ENCODE peak calls at places on chromosome 1, in six cellular contexts. F, G, S, Q, H and X are unnamed samples.

GRCh38 chr1:86378813-86379212 is 17.3 kb downstream of the ODF2L start:
- DNase-seq in G (no peak), H (no peak), F (no peak), Q (no peak), S (no peak), X (no peak)

GRCh38 chr1:244353572-244354091 is 98.1 kb downstream of the ADSS2 start:
- DNase-seq in G (no peak), H (peak), S (peak), Q (no peak), F (peak), X (peak)

GRCh38 chr1:24098102-24098501 is 13.8 kb downstream of the MYOM3 start:
- DNase-seq in F (no peak), G (no peak), Q (no peak), H (no peak), S (no peak), X (no peak)

GRCh38 chr1:180646093-180646492 is 14.3 kb downstream of the XPR1 start:
- DNase-seq in S (no peak), Q (no peak), F (no peak), G (no peak), H (no peak), X (no peak)

GRCh38 chr1:148161252-148161901 is 9.3 kb upstream of the NBPF11 start:
- DNase-seq in S (no peak), G (no peak), F (no peak), H (no peak), Q (no peak), X (no peak)

GRCh38 chr1:7218210-7218832 is 433.1 kb downstream of the CAMTA1 start:
- DNase-seq in Q (no peak), F (peak), H (peak), S (peak), G (peak), X (peak)

GRCh38 chr1:34781844-34782391 is 904 bp downstream of the GJB3 start:
- DNase-seq in G (no peak), F (no peak), S (no peak), Q (no peak), H (no peak), X (no peak)

GRCh38 chr1:151706464-151707415 is 9.9 kb downstream of the CELF3 start:
- DNase-seq in S (no peak), F (no peak), H (no peak), Q (no peak), G (no peak), X (no peak)

GRCh38 chr1:53408013-53408754 is 51.0 kb upstream of the DMRTB1 start:
- DNase-seq in S (no peak), F (peak), Q (no peak), G (no peak), H (peak), X (peak)

GRCh38 chr1:5664906-5665875 is 327.0 kb downstream of the NPHP4 start:
- DNase-seq in G (no peak), Q (no peak), F (no peak), H (no peak), S (no peak), X (no peak)

GRCh38 chr1:172588296-172589291 is 55.6 kb downstream of the SUCO start:
- DNase-seq in S (peak), H (peak), G (no peak), F (peak), Q (no peak), X (peak)

GRCh38 chr1:22457356-22457755 is 5.7 kb downstream of the ZBTB40 start:
- DNase-seq in F (no peak), G (no peak), Q (no peak), H (no peak), S (peak), X (peak)

GRCh38 chr1:52162947-52163346 is 21.1 kb downstream of the ZFYVE9 start:
- DNase-seq in S (no peak), H (no peak), G (no peak), F (no peak), Q (no peak), X (no peak)